ENCODE peak calls at places on chromosomes 4 and X, in eight cellular contexts. One of them, this sample, is unnamed.

GRCh38 chr4:10089346-10089745 is 27.3 kb downstream of the WDR1 start:
- DNase-seq in keratinocyte: no peak
- DNase-seq in tibial artery: no peak
- DNase-seq in esophagus squamous epithelium: no peak
- DNase-seq in left lung: peak
- DNase-seq in RWPE1: no peak
- DNase-seq in stomach: peak
- DNase-seq in IMR-90: no peak
- DNase-seq in this sample: no peak

GRCh38 chrX:118595501-118596042 is 100.0 kb downstream of the DOCK11 start:
- DNase-seq in left lung: no peak
- DNase-seq in keratinocyte: no peak
- DNase-seq in esophagus squamous epithelium: no peak
- DNase-seq in IMR-90: no peak
- DNase-seq in RWPE1: no peak
- DNase-seq in tibial artery: no peak
- DNase-seq in stomach: no peak
- DNase-seq in this sample: no peak

GRCh38 chr4:53816561-53816960 is 225.3 kb upstream of the LNX1 start:
- DNase-seq in RWPE1: no peak
- DNase-seq in stomach: no peak
- DNase-seq in left lung: no peak
- DNase-seq in keratinocyte: no peak
- DNase-seq in esophagus squamous epithelium: no peak
- DNase-seq in tibial artery: no peak
- DNase-seq in IMR-90: peak
- DNase-seq in this sample: no peak

GRCh38 chrX:41184312-41184711 is 99.1 kb downstream of the USP9X start:
- DNase-seq in keratinocyte: no peak
- DNase-seq in IMR-90: no peak
- DNase-seq in esophagus squamous epithelium: no peak
- DNase-seq in RWPE1: no peak
- DNase-seq in stomach: no peak
- DNase-seq in left lung: no peak
- DNase-seq in tibial artery: no peak
- DNase-seq in this sample: no peak

GRCh38 chr4:78627966-78628678 is 76.6 kb downstream of the ANXA3 start:
- DNase-seq in stomach: no peak
- DNase-seq in tibial artery: no peak
- DNase-seq in keratinocyte: no peak
- DNase-seq in IMR-90: no peak
- DNase-seq in esophagus squamous epithelium: no peak
- DNase-seq in left lung: no peak
- DNase-seq in RWPE1: no peak
- DNase-seq in this sample: no peak

GRCh38 chr4:32417113-32417704 is 1697.0 kb downstream of the PCDH7 start:
- DNase-seq in left lung: no peak
- DNase-seq in tibial artery: no peak
- DNase-seq in IMR-90: no peak
- DNase-seq in keratinocyte: no peak
- DNase-seq in RWPE1: no peak
- DNase-seq in stomach: no peak
- DNase-seq in esophagus squamous epithelium: no peak
- DNase-seq in this sample: no peak

GRCh38 chr4:6324999-6325790 is 55.5 kb downstream of the WFS1 start:
- DNase-seq in RWPE1: peak
- DNase-seq in esophagus squamous epithelium: peak
- DNase-seq in keratinocyte: peak
- DNase-seq in IMR-90: no peak
- DNase-seq in left lung: peak
- DNase-seq in tibial artery: no peak
- DNase-seq in stomach: peak
- DNase-seq in this sample: no peak

GRCh38 chr4:52111995-52112394 is 60.9 kb downstream of the SPATA18 start:
- DNase-seq in left lung: no peak
- DNase-seq in tibial artery: no peak
- DNase-seq in keratinocyte: no peak
- DNase-seq in stomach: no peak
- DNase-seq in esophagus squamous epithelium: no peak
- DNase-seq in IMR-90: no peak
- DNase-seq in RWPE1: no peak
- DNase-seq in this sample: no peak

GRCh38 chr4:176489001-176489400 is 169.2 kb downstream of the SPCS3 start:
- DNase-seq in left lung: no peak
- DNase-seq in keratinocyte: no peak
- DNase-seq in RWPE1: no peak
- DNase-seq in IMR-90: no peak
- DNase-seq in esophagus squamous epithelium: no peak
- DNase-seq in tibial artery: no peak
- DNase-seq in stomach: no peak
- DNase-seq in this sample: no peak

GRCh38 chr4:40209401-40209800 is 12.6 kb downstream of the RHOH start:
- DNase-seq in tibial artery: no peak
- DNase-seq in esophagus squamous epithelium: no peak
- DNase-seq in left lung: no peak
- DNase-seq in keratinocyte: no peak
- DNase-seq in stomach: no peak
- DNase-seq in IMR-90: no peak
- DNase-seq in RWPE1: no peak
- DNase-seq in this sample: no peak

GRCh38 chr4:109497511-109497910 is 62.5 kb upstream of the MCUB start:
- DNase-seq in RWPE1: no peak
- DNase-seq in IMR-90: no peak
- DNase-seq in keratinocyte: no peak
- DNase-seq in esophagus squamous epithelium: no peak
- DNase-seq in stomach: no peak
- DNase-seq in tibial artery: no peak
- DNase-seq in left lung: no peak
- DNase-seq in this sample: no peak

GRCh38 chrX:56233682-56234081 is 1.5 kb downstream of the KLF8 start:
- DNase-seq in IMR-90: no peak
- DNase-seq in RWPE1: no peak
- DNase-seq in stomach: no peak
- DNase-seq in esophagus squamous epithelium: no peak
- DNase-seq in keratinocyte: peak
- DNase-seq in left lung: peak
- DNase-seq in tibial artery: peak
- DNase-seq in this sample: peak

GRCh38 chr4:54527532-54527931 is 130.2 kb upstream of the KIT start:
- DNase-seq in tibial artery: no peak
- DNase-seq in RWPE1: no peak
- DNase-seq in keratinocyte: no peak
- DNase-seq in left lung: no peak
- DNase-seq in esophagus squamous epithelium: no peak
- DNase-seq in IMR-90: no peak
- DNase-seq in stomach: no peak
- DNase-seq in this sample: no peak

GRCh38 chr4:138307319-138307718 is 65.2 kb upstream of the SLC7A11 start:
- DNase-seq in left lung: no peak
- DNase-seq in stomach: no peak
- DNase-seq in RWPE1: no peak
- DNase-seq in keratinocyte: no peak
- DNase-seq in esophagus squamous epithelium: no peak
- DNase-seq in IMR-90: no peak
- DNase-seq in tibial artery: no peak
- DNase-seq in this sample: no peak

GRCh38 chrX:100649550-100650356 is 5.8 kb downstream of the SRPX2 start:
- DNase-seq in IMR-90: peak
- DNase-seq in esophagus squamous epithelium: no peak
- DNase-seq in keratinocyte: no peak
- DNase-seq in left lung: no peak
- DNase-seq in stomach: no peak
- DNase-seq in RWPE1: peak
- DNase-seq in tibial artery: peak
- DNase-seq in this sample: peak
- TF ChIP-seq CTCF in IMR-90: no peak
- TF ChIP-seq CTCF in esophagus squamous epithelium: no peak
- TF ChIP-seq CTCF in keratinocyte: no peak
- TF ChIP-seq CTCF in left lung: no peak
- TF ChIP-seq CTCF in stomach: no peak
- TF ChIP-seq CTCF in RWPE1: no peak
- TF ChIP-seq CTCF in tibial artery: no peak
- TF ChIP-seq CTCF in this sample: no peak

GRCh38 chr4:87530868-87531267 is 1.7 kb upstream of the SPARCL1 start:
- DNase-seq in esophagus squamous epithelium: peak
- DNase-seq in left lung: no peak
- DNase-seq in keratinocyte: peak
- DNase-seq in RWPE1: peak
- DNase-seq in tibial artery: peak
- DNase-seq in stomach: peak
- DNase-seq in IMR-90: peak
- DNase-seq in this sample: peak

GRCh38 chr4:87529187-87529586 is at the start of gene SPARCL1:
- DNase-seq in stomach: no peak
- DNase-seq in keratinocyte: no peak
- DNase-seq in esophagus squamous epithelium: no peak
- DNase-seq in IMR-90: no peak
- DNase-seq in RWPE1: no peak
- DNase-seq in left lung: no peak
- DNase-seq in tibial artery: no peak
- DNase-seq in this sample: no peak

GRCh38 chr4:87524456-87524855 is 4.7 kb downstream of the SPARCL1 start:
- DNase-seq in stomach: no peak
- DNase-seq in left lung: no peak
- DNase-seq in keratinocyte: no peak
- DNase-seq in RWPE1: no peak
- DNase-seq in tibial artery: no peak
- DNase-seq in esophagus squamous epithelium: no peak
- DNase-seq in IMR-90: peak
- DNase-seq in this sample: no peak

GRCh38 chr4:87525636-87526035 is 3.5 kb downstream of the SPARCL1 start:
- DNase-seq in RWPE1: no peak
- DNase-seq in left lung: no peak
- DNase-seq in IMR-90: peak
- DNase-seq in stomach: no peak
- DNase-seq in esophagus squamous epithelium: no peak
- DNase-seq in keratinocyte: no peak
- DNase-seq in tibial artery: no peak
- DNase-seq in this sample: no peak

DNA sequence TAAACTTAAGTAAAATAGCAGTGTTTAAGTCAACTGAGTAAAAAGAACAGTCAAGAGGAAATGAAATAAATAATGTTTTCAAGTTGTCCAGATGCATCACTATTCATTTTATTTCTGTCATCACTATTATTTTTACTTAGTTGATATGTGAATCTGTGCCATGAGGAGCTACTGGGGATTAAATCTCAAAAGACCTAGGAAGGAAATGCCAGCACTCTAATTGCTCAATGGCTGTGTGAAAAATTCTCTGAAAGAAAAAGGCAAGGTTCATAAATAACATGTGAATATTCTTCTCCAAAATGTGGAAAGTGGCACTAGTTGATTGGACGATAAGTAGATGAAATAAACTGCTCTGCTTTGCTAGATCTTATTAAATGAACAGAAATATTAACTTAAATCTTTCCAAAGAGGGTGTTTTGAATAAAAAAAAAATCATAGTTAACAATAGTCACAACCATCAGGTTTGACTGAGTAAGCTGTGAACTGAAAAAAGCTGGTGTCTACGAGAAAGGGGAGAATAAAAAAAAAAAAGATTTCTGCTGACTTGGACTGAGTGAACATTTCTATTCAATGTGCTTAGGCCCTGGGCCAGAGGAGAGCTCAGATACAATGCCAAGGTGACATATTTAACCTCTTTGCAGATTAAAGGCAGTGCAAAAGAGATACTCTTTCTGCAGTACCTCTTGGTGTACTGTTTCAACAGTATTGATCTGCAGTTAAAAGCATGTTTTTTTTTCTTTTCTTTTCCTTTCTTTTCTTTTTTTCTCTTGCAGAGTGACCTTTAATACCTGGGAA is 1.5 kb downstream of the SPARCL1 start:
- DNase-seq in left lung: no peak
- DNase-seq in tibial artery: no peak
- DNase-seq in IMR-90: no peak
- DNase-seq in stomach: no peak
- DNase-seq in keratinocyte: no peak
- DNase-seq in RWPE1: no peak
- DNase-seq in esophagus squamous epithelium: no peak
- DNase-seq in this sample: no peak
- H3K27ac ChIP-seq in left lung: peak
- H3K27ac ChIP-seq in tibial artery: peak
- H3K27ac ChIP-seq in IMR-90: no peak
- H3K27ac ChIP-seq in stomach: peak
- H3K27ac ChIP-seq in keratinocyte: no peak
- H3K27ac ChIP-seq in RWPE1: no peak
- H3K27ac ChIP-seq in esophagus squamous epithelium: peak
- H3K27ac ChIP-seq in this sample: peak

GRCh38 chr4:29805871-29806480 is 914.2 kb upstream of the PCDH7 start:
- DNase-seq in RWPE1: no peak
- DNase-seq in keratinocyte: no peak
- DNase-seq in esophagus squamous epithelium: no peak
- DNase-seq in IMR-90: no peak
- DNase-seq in tibial artery: no peak
- DNase-seq in stomach: no peak
- DNase-seq in left lung: no peak
- DNase-seq in this sample: no peak

GRCh38 chr4:29805245-29805644 is 914.9 kb upstream of the PCDH7 start:
- DNase-seq in stomach: no peak
- DNase-seq in tibial artery: no peak
- DNase-seq in RWPE1: no peak
- DNase-seq in esophagus squamous epithelium: no peak
- DNase-seq in left lung: no peak
- DNase-seq in keratinocyte: no peak
- DNase-seq in IMR-90: peak
- DNase-seq in this sample: no peak
- TF ChIP-seq CTCF in stomach: no peak
- TF ChIP-seq CTCF in tibial artery: no peak
- TF ChIP-seq CTCF in RWPE1: no peak
- TF ChIP-seq CTCF in esophagus squamous epithelium: no peak
- TF ChIP-seq CTCF in left lung: no peak
- TF ChIP-seq CTCF in keratinocyte: no peak
- TF ChIP-seq CTCF in IMR-90: no peak
- TF ChIP-seq CTCF in this sample: no peak

GRCh38 chr4:100781433-100781832 is 263.6 kb upstream of the EMCN start:
- DNase-seq in tibial artery: no peak
- DNase-seq in left lung: no peak
- DNase-seq in RWPE1: no peak
- DNase-seq in keratinocyte: no peak
- DNase-seq in stomach: no peak
- DNase-seq in esophagus squamous epithelium: no peak
- DNase-seq in IMR-90: no peak
- DNase-seq in this sample: no peak
- H3K27ac ChIP-seq in tibial artery: no peak
- H3K27ac ChIP-seq in left lung: no peak
- H3K27ac ChIP-seq in RWPE1: no peak
- H3K27ac ChIP-seq in keratinocyte: no peak
- H3K27ac ChIP-seq in stomach: no peak
- H3K27ac ChIP-seq in esophagus squamous epithelium: no peak
- H3K27ac ChIP-seq in IMR-90: no peak
- H3K27ac ChIP-seq in this sample: no peak

DNA sequence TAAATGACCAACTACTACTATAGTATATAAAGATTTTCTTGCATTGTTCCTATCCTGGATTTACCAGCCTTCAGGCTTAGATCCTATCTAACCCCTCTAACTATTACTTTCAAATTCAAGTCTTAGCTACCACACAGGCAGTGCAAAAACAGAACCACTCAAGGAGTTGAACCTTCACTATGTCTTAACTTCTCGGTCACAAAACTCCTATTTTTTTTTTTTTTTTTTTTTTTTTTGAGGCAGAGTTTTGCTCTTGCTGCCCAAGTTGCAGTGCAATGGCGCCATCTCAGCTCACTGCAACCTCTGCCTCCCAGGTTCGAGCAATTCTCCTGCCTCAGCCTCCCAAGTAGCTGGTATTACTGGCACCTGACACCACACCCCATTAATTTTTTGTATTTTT is 6.3 kb upstream of the FAM200B start:
- DNase-seq in IMR-90: no peak
- DNase-seq in esophagus squamous epithelium: no peak
- DNase-seq in stomach: no peak
- DNase-seq in keratinocyte: no peak
- DNase-seq in RWPE1: no peak
- DNase-seq in left lung: no peak
- DNase-seq in tibial artery: no peak
- DNase-seq in this sample: no peak
- TF ChIP-seq CTCF in IMR-90: no peak
- TF ChIP-seq CTCF in esophagus squamous epithelium: no peak
- TF ChIP-seq CTCF in stomach: no peak
- TF ChIP-seq CTCF in keratinocyte: no peak
- TF ChIP-seq CTCF in RWPE1: no peak
- TF ChIP-seq CTCF in left lung: no peak
- TF ChIP-seq CTCF in tibial artery: no peak
- TF ChIP-seq CTCF in this sample: no peak

This sample was measured in coronary artery.